ENCODE peak calls at places on chromosomes 13 and 19, in nine cellular contexts. One of them, this sample, is unnamed.

GRCh38 chr13:41179593-41180250 is 14.6 kb downstream of the KBTBD7 start:
- DNase-seq in psoas muscle: no peak
- DNase-seq in mucosa of descending colon: no peak
- DNase-seq in NCI-H748 treated with DMSO at 0.1 percent for 48 hours: no peak
- DNase-seq in CD4-positive, alpha-beta T cell: no peak
- DNase-seq in fibroblast of mammary gland: peak
- DNase-seq in stimulated activated CD8-positive, alpha-beta memory T cell treated with anti-CD3 and anti-CD28 coated beads, Interleukin-4, amount 100 ng/mL, for 1 hour: no peak
- DNase-seq in EH: peak
- DNase-seq in uterus: no peak
- DNase-seq in this sample: no peak

GRCh38 chr19:19606021-19606420 is 12.5 kb downstream of the PBX4 start:
- DNase-seq in psoas muscle: no peak
- DNase-seq in mucosa of descending colon: peak
- DNase-seq in NCI-H748 treated with DMSO at 0.1 percent for 48 hours: no peak
- DNase-seq in CD4-positive, alpha-beta T cell: no peak
- DNase-seq in fibroblast of mammary gland: no peak
- DNase-seq in stimulated activated CD8-positive, alpha-beta memory T cell treated with anti-CD3 and anti-CD28 coated beads, Interleukin-4, amount 100 ng/mL, for 1 hour: no peak
- DNase-seq in EH: no peak
- DNase-seq in uterus: no peak
- DNase-seq in this sample: no peak

GRCh38 chr13:52850396-52851152 is 2.1 kb upstream of the PCDH8 start:
- DNase-seq in psoas muscle: peak
- DNase-seq in mucosa of descending colon: peak
- DNase-seq in NCI-H748 treated with DMSO at 0.1 percent for 48 hours: peak
- DNase-seq in CD4-positive, alpha-beta T cell: no peak
- DNase-seq in fibroblast of mammary gland: peak
- DNase-seq in stimulated activated CD8-positive, alpha-beta memory T cell treated with anti-CD3 and anti-CD28 coated beads, Interleukin-4, amount 100 ng/mL, for 1 hour: no peak
- DNase-seq in EH: peak
- DNase-seq in uterus: peak
- DNase-seq in this sample: peak

GRCh38 chr13:39910041-39910440 is 254.6 kb downstream of the COG6 start:
- DNase-seq in psoas muscle: no peak
- DNase-seq in mucosa of descending colon: no peak
- DNase-seq in NCI-H748 treated with DMSO at 0.1 percent for 48 hours: no peak
- DNase-seq in CD4-positive, alpha-beta T cell: no peak
- DNase-seq in fibroblast of mammary gland: no peak
- DNase-seq in stimulated activated CD8-positive, alpha-beta memory T cell treated with anti-CD3 and anti-CD28 coated beads, Interleukin-4, amount 100 ng/mL, for 1 hour: no peak
- DNase-seq in EH: no peak
- DNase-seq in uterus: no peak
- DNase-seq in this sample: no peak

GRCh38 chr19:45451181-45451849 is 16.5 kb upstream of the FOSB start:
- DNase-seq in psoas muscle: peak
- DNase-seq in mucosa of descending colon: peak
- DNase-seq in NCI-H748 treated with DMSO at 0.1 percent for 48 hours: no peak
- DNase-seq in CD4-positive, alpha-beta T cell: no peak
- DNase-seq in fibroblast of mammary gland: peak
- DNase-seq in stimulated activated CD8-positive, alpha-beta memory T cell treated with anti-CD3 and anti-CD28 coated beads, Interleukin-4, amount 100 ng/mL, for 1 hour: no peak
- DNase-seq in EH: peak
- DNase-seq in uterus: peak
- DNase-seq in this sample: no peak

GRCh38 chr13:33494596-33495214 is 209.2 kb upstream of the STARD13 start:
- DNase-seq in psoas muscle: no peak
- DNase-seq in mucosa of descending colon: no peak
- DNase-seq in NCI-H748 treated with DMSO at 0.1 percent for 48 hours: no peak
- DNase-seq in CD4-positive, alpha-beta T cell: no peak
- DNase-seq in fibroblast of mammary gland: peak
- DNase-seq in stimulated activated CD8-positive, alpha-beta memory T cell treated with anti-CD3 and anti-CD28 coated beads, Interleukin-4, amount 100 ng/mL, for 1 hour: no peak
- DNase-seq in EH: peak
- DNase-seq in uterus: no peak
- DNase-seq in this sample: no peak

GRCh38 chr19:23522431-23522830 is 127.2 kb upstream of the ZNF91 start:
- DNase-seq in psoas muscle: no peak
- DNase-seq in mucosa of descending colon: no peak
- DNase-seq in NCI-H748 treated with DMSO at 0.1 percent for 48 hours: no peak
- DNase-seq in CD4-positive, alpha-beta T cell: no peak
- DNase-seq in fibroblast of mammary gland: no peak
- DNase-seq in stimulated activated CD8-positive, alpha-beta memory T cell treated with anti-CD3 and anti-CD28 coated beads, Interleukin-4, amount 100 ng/mL, for 1 hour: no peak
- DNase-seq in EH: no peak
- DNase-seq in uterus: no peak
- DNase-seq in this sample: no peak

GRCh38 chr13:74246398-74246975 is 112.3 kb upstream of the KLF12 start:
- DNase-seq in psoas muscle: no peak
- DNase-seq in mucosa of descending colon: no peak
- DNase-seq in NCI-H748 treated with DMSO at 0.1 percent for 48 hours: no peak
- DNase-seq in CD4-positive, alpha-beta T cell: no peak
- DNase-seq in fibroblast of mammary gland: peak
- DNase-seq in stimulated activated CD8-positive, alpha-beta memory T cell treated with anti-CD3 and anti-CD28 coated beads, Interleukin-4, amount 100 ng/mL, for 1 hour: peak
- DNase-seq in EH: peak
- DNase-seq in uterus: no peak
- DNase-seq in this sample: peak

GRCh38 chr13:76516013-76516412 is 370.2 kb downstream of the KCTD12 start:
- DNase-seq in psoas muscle: no peak
- DNase-seq in mucosa of descending colon: no peak
- DNase-seq in NCI-H748 treated with DMSO at 0.1 percent for 48 hours: no peak
- DNase-seq in CD4-positive, alpha-beta T cell: no peak
- DNase-seq in fibroblast of mammary gland: peak
- DNase-seq in stimulated activated CD8-positive, alpha-beta memory T cell treated with anti-CD3 and anti-CD28 coated beads, Interleukin-4, amount 100 ng/mL, for 1 hour: no peak
- DNase-seq in EH: peak
- DNase-seq in uterus: no peak
- DNase-seq in this sample: no peak

GRCh38 chr19:52231154-52231565 is 38.2 kb upstream of the ZNF766 start:
- DNase-seq in psoas muscle: no peak
- DNase-seq in mucosa of descending colon: no peak
- DNase-seq in NCI-H748 treated with DMSO at 0.1 percent for 48 hours: no peak
- DNase-seq in CD4-positive, alpha-beta T cell: no peak
- DNase-seq in fibroblast of mammary gland: peak
- DNase-seq in stimulated activated CD8-positive, alpha-beta memory T cell treated with anti-CD3 and anti-CD28 coated beads, Interleukin-4, amount 100 ng/mL, for 1 hour: no peak
- DNase-seq in EH: peak
- DNase-seq in uterus: no peak
- DNase-seq in this sample: no peak

GRCh38 chr13:110661256-110661655 is 44.7 kb downstream of the CARS2 start:
- DNase-seq in psoas muscle: no peak
- DNase-seq in mucosa of descending colon: no peak
- DNase-seq in NCI-H748 treated with DMSO at 0.1 percent for 48 hours: no peak
- DNase-seq in CD4-positive, alpha-beta T cell: no peak
- DNase-seq in fibroblast of mammary gland: no peak
- DNase-seq in stimulated activated CD8-positive, alpha-beta memory T cell treated with anti-CD3 and anti-CD28 coated beads, Interleukin-4, amount 100 ng/mL, for 1 hour: no peak
- DNase-seq in EH: no peak
- DNase-seq in uterus: no peak
- DNase-seq in this sample: no peak

GRCh38 chr19:54209058-54209747 is 8.5 kb downstream of the RPS9 start:
- DNase-seq in psoas muscle: no peak
- DNase-seq in mucosa of descending colon: no peak
- DNase-seq in NCI-H748 treated with DMSO at 0.1 percent for 48 hours: no peak
- DNase-seq in CD4-positive, alpha-beta T cell: no peak
- DNase-seq in fibroblast of mammary gland: no peak
- DNase-seq in stimulated activated CD8-positive, alpha-beta memory T cell treated with anti-CD3 and anti-CD28 coated beads, Interleukin-4, amount 100 ng/mL, for 1 hour: no peak
- DNase-seq in EH: no peak
- DNase-seq in uterus: no peak
- DNase-seq in this sample: no peak

GRCh38 chr19:3563689-3564269 is 6.4 kb upstream of the MFSD12 start:
- DNase-seq in psoas muscle: no peak
- DNase-seq in mucosa of descending colon: no peak
- DNase-seq in NCI-H748 treated with DMSO at 0.1 percent for 48 hours: no peak
- DNase-seq in CD4-positive, alpha-beta T cell: no peak
- DNase-seq in fibroblast of mammary gland: no peak
- DNase-seq in stimulated activated CD8-positive, alpha-beta memory T cell treated with anti-CD3 and anti-CD28 coated beads, Interleukin-4, amount 100 ng/mL, for 1 hour: no peak
- DNase-seq in EH: no peak
- DNase-seq in uterus: no peak
- DNase-seq in this sample: no peak

This sample was measured in right atrium auricular region.